ENCODE peak calls at places on chromosomes 1 and 21, in eight cellular contexts. K, Q, I, A, T, P, V and O are unnamed samples.

GRCh38 chr1:229155472-229155871 is 115.4 kb upstream of the RAB4A start:
- DNase-seq in K (peak), Q (no peak), I (no peak), A (no peak), T (no peak), P (no peak), V (peak), O (no peak)

GRCh38 chr21:36910581-36911307 is 55.7 kb downstream of the HLCS start:
- DNase-seq in K (no peak), Q (no peak), I (peak), A (no peak), T (peak), P (no peak), V (no peak), O (peak)

GRCh38 chr1:111976842-111977241 is 12.6 kb downstream of the KCND3 start:
- DNase-seq in K (no peak), Q (no peak), I (no peak), A (no peak), T (no peak), P (no peak), V (no peak), O (no peak)

GRCh38 chr1:223700942-223701637 is 11.2 kb upstream of the CAPN2 start:
- DNase-seq in K (no peak), Q (no peak), I (no peak), A (no peak), T (peak), P (peak), V (peak), O (peak)

GRCh38 chr1:150362721-150363425 is 1.1 kb upstream of the RPRD2 start:
- DNase-seq in K (peak), Q (peak), I (no peak), A (no peak), T (no peak), P (no peak), V (no peak), O (no peak)

GRCh38 chr1:16077430-16078245 is 4.2 kb upstream of the FAM131C start:
- DNase-seq in K (no peak), Q (no peak), I (no peak), A (no peak), T (no peak), P (no peak), V (no peak), O (peak)

GRCh38 chr1:101235241-101235695 is 1.6 kb upstream of the S1PR1 start:
- DNase-seq in K (no peak), Q (no peak), I (no peak), A (no peak), T (no peak), P (no peak), V (no peak), O (no peak)

GRCh38 chr1:54810144-54810942 is 9.2 kb upstream of the TTC22 start:
- DNase-seq in K (peak), Q (peak), I (peak), A (peak), T (peak), P (no peak), V (peak), O (peak)

GRCh38 chr1:103371234-103371633 is 154.3 kb upstream of the RNPC3 start:
- DNase-seq in K (no peak), Q (no peak), I (no peak), A (no peak), T (no peak), P (no peak), V (no peak), O (peak)

GRCh38 chr1:147627435-147628110 is 42.8 kb downstream of the ACP6 start:
- DNase-seq in K (peak), Q (peak), I (peak), A (no peak), T (peak), P (no peak), V (peak), O (peak)

GRCh38 chr1:164664127-164664526 is 105.1 kb downstream of the PBX1 start:
- DNase-seq in K (no peak), Q (no peak), I (no peak), A (no peak), T (no peak), P (no peak), V (no peak), O (no peak)

GRCh38 chr1:51230501-51231078 is 5.5 kb upstream of the RNF11 start:
- DNase-seq in K (no peak), Q (no peak), I (no peak), A (no peak), T (peak), P (no peak), V (no peak), O (no peak)

GRCh38 chr21:35578831-35579470 is 481.4 kb downstream of the SETD4 start:
- DNase-seq in K (no peak), Q (no peak), I (no peak), A (no peak), T (no peak), P (no peak), V (no peak), O (peak)

GRCh38 chr1:1200876-1201810 is 5.2 kb downstream of the TNFRSF18 start:
- DNase-seq in K (peak), Q (peak), I (peak), A (peak), T (peak), P (peak), V (peak), O (no peak)

GRCh38 chr1:156795787-156796186 is 20.9 kb downstream of the SH2D2A start:
- DNase-seq in K (no peak), Q (no peak), I (no peak), A (no peak), T (no peak), P (no peak), V (no peak), O (no peak)

GRCh38 chr1:187342495-187342894 is 513.7 kb downstream of the PLA2G4A start:
- DNase-seq in K (no peak), Q (no peak), I (no peak), A (no peak), T (no peak), P (no peak), V (no peak), O (no peak)

GRCh38 chr21:17119466-17120297 is 393.2 kb upstream of the CXADR start:
- DNase-seq in K (no peak), Q (no peak), I (no peak), A (no peak), T (no peak), P (no peak), V (no peak), O (no peak)

GRCh38 chr1:234537236-234537635 is 58.3 kb upstream of the TARBP1 start:
- DNase-seq in K (peak), Q (no peak), I (no peak), A (no peak), T (no peak), P (no peak), V (no peak), O (no peak)

GRCh38 chr1:203166192-203166940 is 9.3 kb downstream of the MYBPH start:
- DNase-seq in K (peak), Q (no peak), I (no peak), A (no peak), T (peak), P (peak), V (no peak), O (peak)

GRCh38 chr1:6185151-6185550 is 5.0 kb upstream of the CHD5 start:
- DNase-seq in K (no peak), Q (no peak), I (no peak), A (no peak), T (no peak), P (no peak), V (no peak), O (no peak)

GRCh38 chr1:51622455-51622913 is 5.6 kb downstream of the OSBPL9 start:
- DNase-seq in K (no peak), Q (no peak), I (no peak), A (peak), T (peak), P (no peak), V (peak), O (peak)

GRCh38 chr1:17886838-17887441 is 131.8 kb downstream of the ACTL8 start:
- DNase-seq in K (peak), Q (no peak), I (no peak), A (no peak), T (no peak), P (no peak), V (no peak), O (no peak)

GRCh38 chr1:44947060-44947773 is 39.2 kb downstream of the EIF2B3 start:
- DNase-seq in K (no peak), Q (no peak), I (peak), A (no peak), T (no peak), P (no peak), V (no peak), O (peak)

GRCh38 chr1:235073331-235073967 is 55.2 kb downstream of the TOMM20 start:
- DNase-seq in K (peak), Q (no peak), I (peak), A (no peak), T (peak), P (peak), V (peak), O (peak)

GRCh38 chr21:38787461-38788274 is 18.1 kb upstream of the ETS2 start:
- DNase-seq in K (no peak), Q (no peak), I (no peak), A (no peak), T (peak), P (peak), V (peak), O (peak)

GRCh38 chr1:218425647-218426342 is 80.7 kb downstream of the TGFB2 start:
- DNase-seq in K (no peak), Q (no peak), I (no peak), A (no peak), T (peak), P (no peak), V (no peak), O (peak)

GRCh38 chr1:84344286-84344685 is 42.8 kb downstream of the SAMD13 start:
- DNase-seq in K (no peak), Q (no peak), I (no peak), A (no peak), T (no peak), P (no peak), V (no peak), O (no peak)

GRCh38 chr21:28884481-28884880 is 108.2 kb downstream of the LTN1 start:
- DNase-seq in K (no peak), Q (no peak), I (no peak), A (no peak), T (peak), P (no peak), V (no peak), O (peak)

GRCh38 chr1:68301538-68301937 is 69.2 kb upstream of the WLS start:
- DNase-seq in K (no peak), Q (no peak), I (no peak), A (no peak), T (peak), P (no peak), V (no peak), O (no peak)

GRCh38 chr1:159835862-159836518 is 9.3 kb downstream of the SLAMF8 start:
- DNase-seq in K (no peak), Q (no peak), I (no peak), A (no peak), T (no peak), P (no peak), V (no peak), O (peak)

GRCh38 chr1:111097356-111098099 is 42.4 kb downstream of the DRAM2 start:
- DNase-seq in K (no peak), Q (no peak), I (no peak), A (no peak), T (no peak), P (no peak), V (no peak), O (no peak)

DNA sequence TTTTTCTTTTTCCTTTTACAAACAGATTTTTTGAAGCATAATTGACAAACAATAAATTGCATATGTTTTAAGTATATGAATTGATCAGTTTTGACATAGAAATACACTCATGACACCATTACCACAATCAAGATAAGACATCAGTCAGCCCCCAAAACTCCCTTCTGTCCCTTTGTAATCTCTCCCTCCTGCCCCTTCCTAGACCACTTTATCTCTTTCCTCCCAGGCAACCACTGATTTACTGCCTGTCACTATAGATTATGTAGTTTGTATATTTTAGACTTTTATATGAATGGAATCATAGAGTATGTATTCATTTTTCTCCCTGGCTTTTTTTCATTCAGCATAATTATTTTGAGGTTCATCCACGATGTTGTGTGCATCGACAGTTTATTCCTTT is 6.9 kb upstream of the SYT14 start:
- DNase-seq in K (no peak), Q (no peak), I (no peak), A (no peak), T (peak), P (no peak), V (no peak), O (no peak)
- TF ChIP-seq CTCF in K (no peak), Q (no peak), I (no peak), A (no peak), T (no peak), P (no peak), V (no peak), O (no peak)

GRCh38 chr1:197775282-197776262 is at the start of gene DENND1B:
- DNase-seq in K (peak), Q (peak), I (peak), A (no peak), T (peak), P (peak), V (peak), O (peak)
- TF ChIP-seq CTCF in K (peak), Q (no peak), I (no peak), A (no peak), T (no peak), P (no peak), V (no peak), O (no peak)

DNA sequence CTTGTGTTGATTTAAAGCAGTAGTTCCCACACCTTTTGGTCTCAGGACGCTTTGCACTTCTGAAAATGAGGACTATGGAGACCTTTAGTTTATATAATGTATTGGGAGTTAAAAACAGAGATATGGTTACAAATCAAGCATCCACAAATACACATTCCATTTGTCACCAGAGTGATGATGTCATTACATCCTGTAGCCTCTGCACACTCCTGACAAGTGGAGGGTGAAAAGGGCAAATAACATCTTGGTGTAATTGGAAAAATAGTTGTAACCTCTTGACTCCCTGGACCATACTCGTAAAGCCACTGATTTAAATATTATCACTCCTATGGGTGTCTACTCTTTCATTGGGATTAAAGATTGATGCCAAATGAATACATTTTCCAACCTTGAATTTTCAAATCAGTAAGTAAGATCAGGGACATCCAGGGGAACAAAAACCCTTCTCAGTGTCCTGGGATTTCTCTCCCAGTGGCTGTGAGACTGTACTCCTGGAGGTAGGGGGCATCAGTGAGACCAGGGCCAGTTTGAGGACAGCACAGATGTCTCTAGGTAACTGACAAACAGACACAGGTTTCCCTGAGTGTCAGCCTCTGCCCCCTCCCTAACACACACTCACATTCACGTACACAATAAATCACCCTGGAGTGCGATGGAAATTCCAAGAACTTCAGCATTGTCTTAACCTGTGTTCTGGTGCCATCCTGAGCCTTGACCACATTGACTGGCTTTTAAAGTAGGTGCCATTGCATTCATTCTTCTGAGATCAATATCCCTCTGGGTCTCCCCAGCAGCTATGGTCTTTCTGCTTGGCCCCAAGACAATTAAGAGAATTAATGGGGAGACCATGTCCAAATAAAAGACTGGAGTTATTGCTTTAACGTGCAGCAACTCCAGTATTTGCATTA is 63.0 kb downstream of the NR5A2 start:
- DNase-seq in K (no peak), Q (peak), I (no peak), A (no peak), T (peak), P (no peak), V (no peak), O (peak)
- TF ChIP-seq CTCF in K (no peak), Q (peak), I (peak), A (no peak), T (peak), P (no peak), V (no peak), O (peak)

GRCh38 chr1:63871451-63871850 is 97.6 kb downstream of the ROR1 start:
- DNase-seq in K (no peak), Q (no peak), I (no peak), A (no peak), T (no peak), P (no peak), V (no peak), O (no peak)

GRCh38 chr1:63868220-63868897 is 94.5 kb downstream of the ROR1 start:
- DNase-seq in K (no peak), Q (no peak), I (no peak), A (no peak), T (peak), P (no peak), V (no peak), O (peak)

GRCh38 chr1:63867429-63868176 is 93.8 kb downstream of the ROR1 start:
- DNase-seq in K (no peak), Q (no peak), I (no peak), A (no peak), T (no peak), P (no peak), V (no peak), O (no peak)

GRCh38 chr1:63873751-63874150 is 99.9 kb downstream of the ROR1 start:
- DNase-seq in K (no peak), Q (no peak), I (no peak), A (no peak), T (peak), P (no peak), V (no peak), O (no peak)

DNA sequence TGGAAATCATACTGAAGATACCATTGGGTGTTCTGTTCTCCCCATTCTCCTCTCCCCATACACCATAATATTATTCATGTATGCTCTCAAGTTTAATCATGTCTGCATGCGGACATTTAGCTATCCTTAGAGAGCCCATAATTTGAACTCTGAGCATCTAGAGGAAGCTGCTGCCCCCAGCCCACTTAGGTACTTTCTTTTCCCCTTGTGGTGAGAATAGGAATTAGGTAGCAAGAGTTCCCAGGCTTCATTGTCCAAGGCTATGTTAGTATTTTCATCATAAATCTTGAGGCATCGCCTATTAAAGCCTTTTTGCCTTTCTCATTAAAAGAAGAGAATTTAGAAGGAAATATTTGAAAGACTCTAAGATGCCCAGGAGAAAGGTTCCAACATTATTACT is 96.3 kb downstream of the ROR1 start:
- DNase-seq in K (no peak), Q (no peak), I (no peak), A (no peak), T (no peak), P (no peak), V (no peak), O (no peak)
- TF ChIP-seq CTCF in K (no peak), Q (no peak), I (no peak), A (no peak), T (peak), P (no peak), V (no peak), O (no peak)

GRCh38 chr1:172820759-172821158 is 161.9 kb downstream of the FASLG start:
- DNase-seq in K (no peak), Q (no peak), I (no peak), A (no peak), T (peak), P (no peak), V (no peak), O (no peak)

GRCh38 chr1:172815740-172816139 is 156.8 kb downstream of the FASLG start:
- DNase-seq in K (no peak), Q (no peak), I (no peak), A (no peak), T (no peak), P (no peak), V (no peak), O (peak)

GRCh38 chr1:172823534-172823933 is 164.6 kb downstream of the FASLG start:
- DNase-seq in K (no peak), Q (no peak), I (no peak), A (no peak), T (no peak), P (no peak), V (no peak), O (no peak)

GRCh38 chr1:172821609-172822274 is 162.8 kb downstream of the FASLG start:
- DNase-seq in K (no peak), Q (no peak), I (no peak), A (no peak), T (peak), P (no peak), V (no peak), O (peak)

GRCh38 chr1:172818841-172819527 is 160.1 kb downstream of the FASLG start:
- DNase-seq in K (peak), Q (no peak), I (no peak), A (no peak), T (no peak), P (no peak), V (no peak), O (no peak)
- TF ChIP-seq CTCF in K (no peak), Q (no peak), I (no peak), A (no peak), T (no peak), P (no peak), V (no peak), O (no peak)

DNA sequence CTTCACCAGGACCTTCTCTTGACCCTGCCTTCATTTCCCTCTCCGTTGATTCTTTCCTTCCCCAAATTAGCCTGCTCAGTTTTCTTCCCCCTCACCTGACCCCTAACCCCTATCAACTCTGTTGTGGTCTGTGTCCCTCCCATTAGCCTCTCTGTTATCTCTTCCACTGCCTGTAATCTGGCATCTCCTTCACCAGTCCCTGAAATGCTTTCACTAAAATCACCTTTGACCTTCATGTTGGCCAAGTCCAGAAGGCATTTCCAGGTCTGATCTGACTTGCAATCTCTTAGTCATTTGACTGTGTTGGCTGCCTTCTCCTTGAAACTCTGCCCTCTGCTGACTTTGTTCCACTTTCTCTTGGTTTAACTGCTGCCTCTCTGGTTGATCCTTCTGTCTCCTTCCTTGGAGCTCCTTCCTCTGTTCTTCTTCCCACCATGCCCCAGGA is 28.2 kb downstream of the ATP8B2 start:
- DNase-seq in K (no peak), Q (peak), I (no peak), A (no peak), T (peak), P (no peak), V (no peak), O (peak)
- TF ChIP-seq CTCF in K (no peak), Q (no peak), I (peak), A (no peak), T (peak), P (peak), V (no peak), O (peak)

GRCh38 chr1:222326710-222327036 is 221.2 kb downstream of the HHIPL2 start:
- DNase-seq in K (no peak), Q (no peak), I (no peak), A (no peak), T (no peak), P (no peak), V (no peak), O (no peak)

GRCh38 chr1:222331765-222332164 is 216.1 kb downstream of the HHIPL2 start:
- DNase-seq in K (no peak), Q (no peak), I (no peak), A (no peak), T (no peak), P (no peak), V (no peak), O (no peak)

GRCh38 chr1:222326004-222326709 is 221.7 kb downstream of the HHIPL2 start:
- DNase-seq in K (no peak), Q (no peak), I (no peak), A (no peak), T (no peak), P (no peak), V (no peak), O (no peak)

GRCh38 chr1:222331340-222331739 is 216.6 kb downstream of the HHIPL2 start:
- DNase-seq in K (no peak), Q (no peak), I (no peak), A (no peak), T (no peak), P (no peak), V (no peak), O (no peak)

GRCh38 chr1:222329493-222330045 is 218.3 kb downstream of the HHIPL2 start:
- DNase-seq in K (no peak), Q (no peak), I (no peak), A (no peak), T (peak), P (no peak), V (no peak), O (peak)
- TF ChIP-seq CTCF in K (no peak), Q (no peak), I (no peak), A (no peak), T (peak), P (no peak), V (no peak), O (no peak)

GRCh38 chr1:4825841-4826450 is 171.5 kb downstream of the AJAP1 start:
- DNase-seq in K (no peak), Q (peak), I (no peak), A (no peak), T (peak), P (no peak), V (no peak), O (peak)
- TF ChIP-seq CTCF in K (no peak), Q (no peak), I (peak), A (no peak), T (peak), P (peak), V (no peak), O (no peak)